ENCODE peak calls at places on chromosomes 13 and 19, in four cellular contexts. O, K, U and G are unnamed samples.

GRCh38 chr13:112740502-112741131 is 50.8 kb downstream of the ATP11A start:
- DNase-seq in U (no peak), K (peak; percentile 50), O (peak; percentile 46), G (peak; percentile 89)

GRCh38 chr19:27822336-27822735 is 1390.6 kb downstream of the UQCRFS1 start:
- DNase-seq in U (no peak), O (no peak), K (no peak), G (no peak)

GRCh38 chr19:17803264-17803896 is 8.4 kb downstream of the B3GNT3 start:
- DNase-seq in K (peak; percentile 53), U (peak; percentile 1), O (no peak), G (peak; percentile 58)

GRCh38 chr13:99196466-99197256 is 4.0 kb upstream of the UBAC2 start:
- DNase-seq in O (no peak), U (no peak), K (no peak), G (no peak)

GRCh38 chr19:50381881-50382729 is 2.0 kb upstream of the POLD1 start:
- DNase-seq in O (no peak), K (no peak), U (no peak), G (no peak)

GRCh38 chr13:113410472-113411201 is 42.7 kb downstream of the ADPRHL1 start:
- DNase-seq in K (peak; percentile 32), U (no peak), O (no peak), G (no peak)

GRCh38 chr13:110560606-110561334 is 752 bp downstream of the RAB20 start:
- DNase-seq in U (peak; percentile 72), O (peak; percentile 67), K (no peak), G (no peak)

GRCh38 chr19:16899566-16900075 is 10.8 kb downstream of the F2RL3 start:
- DNase-seq in U (peak; percentile 62), K (no peak), O (no peak), G (peak; percentile 75)

GRCh38 chr13:27038323-27038722 is 133.3 kb downstream of the USP12 start:
- DNase-seq in U (no peak), K (no peak), O (no peak), G (no peak)

GRCh38 chr19:43784251-43784980 is 3.6 kb upstream of the KCNN4 start:
- DNase-seq in U (no peak), O (peak; percentile 81), K (peak; percentile 75), G (peak; percentile 72)

GRCh38 chr13:43516401-43516826 is 270.4 kb downstream of the ENOX1 start:
- DNase-seq in U (no peak), K (no peak), O (no peak), G (no peak)

GRCh38 chr13:103282571-103283450 is 216.6 kb upstream of the SLC10A2 start:
- DNase-seq in O (no peak), K (no peak), U (no peak), G (no peak)

GRCh38 chr13:39858794-39859193 is 203.3 kb downstream of the COG6 start:
- DNase-seq in U (no peak), K (no peak), O (no peak), G (no peak)

GRCh38 chr13:64934569-64935362 is 2295.4 kb downstream of the PCDH9 start:
- DNase-seq in K (no peak), U (no peak), O (no peak), G (no peak)

GRCh38 chr19:9913237-9914000 is 22.9 kb downstream of the OLFM2 start:
- DNase-seq in U (peak; percentile 68), K (no peak), O (no peak), G (peak; percentile 74)

GRCh38 chr19:13053761-13054604 is 48.7 kb downstream of the LYL1 start:
- DNase-seq in O (peak; percentile 86), K (peak; percentile 82), U (peak; percentile 87), G (peak; percentile 95)

GRCh38 chr19:42178791-42179500 is 38.5 kb downstream of the DEDD2 start:
- DNase-seq in U (no peak), K (no peak), O (no peak), G (no peak)

GRCh38 chr13:21676611-21677021 is 5.7 kb downstream of the FGF9 start:
- DNase-seq in K (no peak), U (peak; percentile 69), O (no peak), G (no peak)

GRCh38 chr19:3554254-3555083 is 2.9 kb downstream of the MFSD12 start:
- DNase-seq in U (no peak), K (no peak), O (peak; percentile 53), G (no peak)

GRCh38 chr13:109254271-109254670 is 532.1 kb downstream of the IRS2 start:
- DNase-seq in K (no peak), O (no peak), U (peak; percentile 59), G (no peak)

GRCh38 chr19:46613525-46613924 is 11.4 kb downstream of the PTGIR start:
- DNase-seq in U (no peak), O (peak; percentile 43), K (no peak), G (peak; percentile 61)

GRCh38 chr19:46615966-46616365 is 8.9 kb downstream of the PTGIR start:
- DNase-seq in U (no peak), K (no peak), O (peak; percentile 7), G (peak; percentile 13)

GRCh38 chr19:46611791-46612190 is 10.7 kb downstream of the CALM3 start:
- DNase-seq in U (no peak), K (peak; percentile 31), O (peak; percentile 42), G (no peak)

GRCh38 chr19:46616631-46617322 is 8.1 kb downstream of the PTGIR start:
- DNase-seq in K (no peak), U (peak; percentile 83), O (no peak), G (peak; percentile 80)

DNA sequence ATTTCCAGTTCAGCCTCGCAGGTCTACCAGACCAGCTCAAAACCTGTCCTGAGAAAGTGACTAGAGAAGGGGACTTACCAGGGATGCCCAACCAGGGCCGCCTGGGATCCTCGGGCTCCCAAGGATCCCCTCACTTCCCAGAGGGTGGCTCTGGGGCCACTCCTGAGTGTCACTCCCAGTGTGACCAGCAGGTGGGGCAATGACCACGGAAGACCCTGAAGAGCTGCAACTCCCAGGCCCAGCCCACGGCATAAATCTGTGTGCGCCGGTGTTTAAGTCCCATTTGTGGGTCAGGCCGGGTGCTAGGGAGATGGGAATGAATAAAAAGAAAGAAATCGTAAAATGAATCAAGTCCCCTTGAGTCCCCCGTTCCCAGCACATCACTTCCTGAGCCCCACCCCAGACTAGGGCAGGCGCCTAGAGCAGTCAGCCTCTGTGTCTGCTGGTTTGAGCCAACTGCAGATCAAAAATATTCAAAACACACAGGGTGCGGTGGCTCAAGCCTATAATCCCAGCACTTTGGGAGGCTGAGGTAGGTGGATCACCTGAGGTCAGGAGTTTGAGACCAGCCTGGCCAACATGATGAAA is 10.7 kb downstream of the PTGIR start:
- DNase-seq in K (peak; percentile 81), O (peak; percentile 81), U (peak; percentile 86), G (peak; percentile 94)
- H3K4me1 ChIP-seq in K (peaks cover 51% of the 10 kb centered on the region), O (peaks cover 7% of the 10 kb centered on the region), U (no peaks in the 10 kb centered on the region), G (peaks cover 2% of the 10 kb centered on the region)

GRCh38 chr13:24128962-24129361 is 31.6 kb upstream of the SPATA13 start:
- DNase-seq in O (no peak), U (no peak), K (no peak), G (no peak)

GRCh38 chr13:24128112-24128511 is 32.4 kb upstream of the SPATA13 start:
- DNase-seq in O (no peak), U (no peak), K (no peak), G (no peak)

GRCh38 chr13:24127116-24127631 is 33.3 kb upstream of the SPATA13 start:
- DNase-seq in O (peak; percentile 67), U (no peak), K (peak; percentile 38), G (no peak)

GRCh38 chr13:24123761-24124160 is 36.8 kb upstream of the SPATA13 start:
- DNase-seq in U (no peak), O (no peak), K (no peak), G (no peak)

DNA sequence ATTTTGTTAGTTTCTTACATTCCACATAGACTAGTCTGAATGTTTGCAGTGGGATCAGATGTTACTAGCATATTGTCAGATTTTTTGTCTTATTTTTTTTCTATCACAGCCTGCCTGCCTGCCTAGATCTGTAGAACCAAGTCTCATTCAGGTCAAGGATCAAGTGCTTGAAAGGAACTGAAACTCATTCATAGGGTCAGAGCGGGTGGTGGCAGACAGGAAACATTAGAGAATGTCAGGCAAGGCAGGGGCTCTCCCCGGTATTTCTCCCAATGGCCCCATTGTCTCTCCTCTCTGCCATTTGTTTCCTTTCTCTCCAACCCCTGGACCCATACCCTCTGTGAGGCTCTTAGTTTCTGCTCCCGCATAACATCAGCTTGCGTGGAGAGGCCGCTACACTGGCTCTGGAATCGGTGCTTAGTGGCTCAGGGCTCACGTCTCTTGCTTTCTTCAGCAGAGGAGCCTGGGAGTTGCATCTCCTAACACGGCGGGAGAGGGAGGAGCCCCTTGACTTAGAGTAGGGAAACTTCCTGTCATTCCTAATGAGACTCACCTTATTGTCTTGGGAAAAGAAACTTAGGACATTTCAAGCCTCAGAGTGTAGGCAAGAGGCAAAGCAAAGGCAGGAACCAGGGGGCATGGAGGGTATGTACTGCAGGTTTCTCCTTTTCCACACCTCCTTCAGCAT is 35.6 kb upstream of the SPATA13 start:
- DNase-seq in K (no peak), U (peak; percentile 12), O (no peak), G (no peak)
- H3K4me3 ChIP-seq in K (no peak overlapping the region), U (no peak overlapping the region), O (no peak overlapping the region), G (no peak overlapping the region)

GRCh38 chr19:19488875-19489690 is 26.3 kb downstream of the TSSK6 start:
- DNase-seq in O (peak; percentile 92), U (peak; percentile 82), K (peak; percentile 83), G (peak; percentile 91)
- H3K4me1 ChIP-seq in O (peaks cover 47% of the 10 kb centered on the region), U (peaks cover 21% of the 10 kb centered on the region), K (peaks cover 55% of the 10 kb centered on the region), G (peaks cover 17% of the 10 kb centered on the region)

DNA sequence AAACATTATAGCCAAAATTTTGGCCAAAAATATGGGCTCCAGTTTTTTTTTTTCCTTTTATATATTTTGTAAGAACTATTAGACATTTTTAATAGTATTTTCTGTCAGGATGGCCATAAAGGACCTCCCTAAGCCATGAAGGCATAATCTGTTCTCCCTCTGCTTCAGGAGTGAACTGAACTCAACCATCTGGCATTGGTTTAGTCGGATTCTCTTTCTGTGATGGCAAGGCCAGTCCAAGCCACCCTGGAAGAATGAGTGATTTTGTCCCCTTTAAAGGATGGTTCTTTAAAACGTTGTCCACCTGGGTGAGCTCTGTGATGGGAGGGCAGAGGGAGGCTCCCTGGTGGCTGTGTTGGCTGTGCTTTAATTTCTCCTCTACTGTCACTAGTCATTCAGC is 4.2 kb downstream of the TNFRSF19 start:
- DNase-seq in U (no peak), O (no peak), K (no peak), G (no peak)
- H3K4me3 ChIP-seq in U (no peak overlapping the region), O (no peak overlapping the region), K (no peak overlapping the region), G (no peak overlapping the region)